ENCODE peak calls at places on chromosomes 1 and 21, in ten cellular contexts. E, F, A, I, U, V, J, M, W and Z are unnamed samples.

GRCh38 chr1:11761988-11762406 is at the start of gene C1orf167:
- DNase-seq in E (no peak), F (no peak), A (no peak), I (peak), U (peak), V (no peak), J (no peak), M (no peak), W (peak), Z (no peak)

GRCh38 chr1:238177960-238178359 is 287.2 kb upstream of the ZP4 start:
- DNase-seq in E (no peak), F (no peak), A (no peak), I (no peak), U (no peak), V (no peak), J (no peak), M (no peak), W (peak), Z (no peak)

GRCh38 chr21:31201144-31201543 is 142.9 kb downstream of the TIAM1 start:
- DNase-seq in E (no peak), F (no peak), A (peak), I (no peak), U (no peak), V (no peak), J (no peak), M (no peak), W (no peak), Z (no peak)

GRCh38 chr1:186244825-186245224 is 130.2 kb downstream of the TPR start:
- DNase-seq in E (no peak), F (no peak), A (peak), I (no peak), U (peak), V (peak), J (no peak), M (no peak), W (peak), Z (no peak)

GRCh38 chr1:22829001-22829989 is 118.7 kb downstream of the EPHB2 start:
- DNase-seq in E (no peak), F (no peak), A (no peak), I (no peak), U (no peak), V (no peak), J (no peak), M (no peak), W (peak), Z (peak)

GRCh38 chr21:45262041-45262581 is 25.6 kb downstream of the POFUT2 start:
- DNase-seq in E (no peak), F (no peak), A (no peak), I (no peak), U (no peak), V (no peak), J (no peak), M (no peak), W (no peak), Z (no peak)

GRCh38 chr1:9659328-9659727 is 7.8 kb downstream of the PIK3CD start:
- DNase-seq in E (no peak), F (no peak), A (peak), I (no peak), U (no peak), V (peak), J (no peak), M (no peak), W (no peak), Z (peak)

GRCh38 chr1:47934243-47934805 is 62.9 kb downstream of the TRABD2B start:
- DNase-seq in E (peak), F (no peak), A (peak), I (peak), U (no peak), V (peak), J (no peak), M (no peak), W (peak), Z (peak)

GRCh38 chr1:76868154-76868882 is 1.0 kb downstream of the ST6GALNAC5 start:
- DNase-seq in E (no peak), F (peak), A (peak), I (peak), U (peak), V (peak), J (no peak), M (no peak), W (peak), Z (peak)

GRCh38 chr1:18511469-18511997 is 30.8 kb downstream of the KLHDC7A start:
- DNase-seq in E (no peak), F (no peak), A (no peak), I (no peak), U (no peak), V (no peak), J (no peak), M (no peak), W (peak), Z (no peak)